ENCODE peak calls at places on chromosomes 13 and 19, in six cellular contexts. S is activated naive CD8-positive, alpha-beta T cell treated with anti-CD3 and anti-CD28 coated beads, Interleukin-2, amount 50 U/mL, for 16 hours; H is stimulated activated naive CD8-positive, alpha-beta T cell treated with anti-CD3 and anti-CD28 coated beads, Interleukin-15, amount 100 ng/mL, for 72 hours; X is NCI-H1930; E is caudate nucleus; K is AG04449. D is an unnamed sample.

GRCh38 chr13:43019811-43020210 is 3.6 kb upstream of the DNAJC15 start:
- DNase-seq in S (no peak), H (no peak), X (no peak), E (no peak), K (no peak), D (no peak)

GRCh38 chr13:36883829-36884228 is 36.2 kb downstream of the SMAD9 start:
- DNase-seq in S (no peak), H (no peak), X (no peak), E (no peak), K (no peak), D (no peak)

GRCh38 chr19:40550951-40551350 is 25.7 kb upstream of the SHKBP1 start:
- DNase-seq in S (no peak), H (no peak), X (no peak), E (no peak), K (no peak), D (no peak)

GRCh38 chr13:99501952-99502310 is 659 bp downstream of the TM9SF2 start:
- DNase-seq in S (no peak), H (no peak), X (no peak), E (no peak), K (no peak), D (no peak)

GRCh38 chr19:5804516-5805464 is at the start of gene NRTN:
- DNase-seq in S (no peak), H (peak), X (peak), E (no peak), K (no peak), D (peak)

GRCh38 chr19:6532244-6532999 is 1.6 kb downstream of the TNFSF9 start:
- DNase-seq in S (no peak), H (no peak), X (no peak), E (no peak), K (no peak), D (no peak)

GRCh38 chr19:17035842-17036424 is 9.3 kb upstream of the CPAMD8 start:
- DNase-seq in S (no peak), H (no peak), X (no peak), E (no peak), K (no peak), D (no peak)

GRCh38 chr13:42547615-42548014 is 26.3 kb upstream of the TNFSF11 start:
- DNase-seq in S (no peak), H (no peak), X (no peak), E (no peak), K (no peak), D (no peak)

GRCh38 chr13:80473695-80474094 is 132.8 kb upstream of the SPRY2 start:
- DNase-seq in S (no peak), H (no peak), X (no peak), E (no peak), K (no peak), D (peak)

GRCh38 chr19:47247308-47247990 is 8.9 kb upstream of the CCDC9 start:
- DNase-seq in S (peak), H (peak), X (peak), E (peak), K (no peak), D (peak)

GRCh38 chr19:34317311-34317927 is 47.6 kb upstream of the GPI start:
- DNase-seq in S (no peak), H (no peak), X (no peak), E (no peak), K (no peak), D (no peak)

GRCh38 chr13:113338451-113338850 is 25.5 kb downstream of the GRTP1 start:
- DNase-seq in S (no peak), H (no peak), X (no peak), E (no peak), K (no peak), D (no peak)

GRCh38 chr19:32652893-32653625 is 21.9 kb downstream of the ANKRD27 start:
- DNase-seq in S (no peak), H (no peak), X (no peak), E (peak), K (no peak), D (peak)

GRCh38 chr13:112152846-112153245 is 85.9 kb downstream of the SOX1 start:
- DNase-seq in S (no peak), H (no peak), X (no peak), E (no peak), K (no peak), D (no peak)

GRCh38 chr19:29645911-29646310 is 19.4 kb upstream of the PLEKHF1 start:
- DNase-seq in S (no peak), H (no peak), X (no peak), E (no peak), K (no peak), D (no peak)

GRCh38 chr13:96809366-96810096 is 184.7 kb downstream of the OXGR1 start:
- DNase-seq in S (no peak), H (no peak), X (no peak), E (no peak), K (no peak), D (no peak)

GRCh38 chr19:37654525-37654832 is 786 bp downstream of the ZFP30 start:
- DNase-seq in S (no peak), H (no peak), X (peak), E (no peak), K (no peak), D (no peak)

GRCh38 chr19:41541990-41542584 is 33.9 kb upstream of the CEACAM21 start:
- DNase-seq in S (peak), H (peak), X (peak), E (no peak), K (no peak), D (peak)

GRCh38 chr13:43132228-43132627 is 108.8 kb downstream of the DNAJC15 start:
- DNase-seq in S (no peak), H (no peak), X (peak), E (peak), K (no peak), D (peak)

GRCh38 chr13:42078113-42078769 is 29.8 kb downstream of the DGKH start:
- DNase-seq in S (no peak), H (no peak), X (no peak), E (no peak), K (no peak), D (no peak)

GRCh38 chr13:76894401-76895110 is 8.4 kb upstream of the KCTD12 start:
- DNase-seq in S (no peak), H (no peak), X (no peak), E (no peak), K (no peak), D (no peak)

GRCh38 chr13:41588899-41589298 is 131.5 kb downstream of the RGCC start:
- DNase-seq in S (no peak), H (no peak), X (no peak), E (no peak), K (peak), D (peak)